ENCODE peak calls at places on chromosomes 6 and 20, in seven cellular contexts. D is gastrocnemius medialis, L is fibroblast of lung, O is heart left ventricle, I is left lung, Q is BE2C, S is neural progenitor cell. N is an unnamed sample.

GRCh38 chr6:154039231-154039842 is at the start of gene OPRM1:
- DNase-seq in D (no peak), L (peak; percentile 11), O (no peak), I (no peak), Q (peak; percentile 63), S (peak; percentile 94), N (peak; percentile 44)

GRCh38 chr6:144675231-144675861 is 390.2 kb downstream of the UTRN start:
- DNase-seq in D (peak; percentile 47), L (peak; percentile 82), O (no peak), I (peak; percentile 52), Q (peak; percentile 28), S (no peak), N (peak; percentile 72)

GRCh38 chr6:22904413-22904812 is 335.0 kb downstream of the HDGFL1 start:
- DNase-seq in D (no peak), L (no peak), O (no peak), I (no peak), Q (no peak), S (no peak), N (no peak)

GRCh38 chr6:64683682-64684081 is 1023.3 kb downstream of the EYS start:
- DNase-seq in D (no peak), L (peak; percentile 51), O (no peak), I (no peak), Q (no peak), S (peak; percentile 43), N (peak; percentile 97)

GRCh38 chr20:58048096-58048702 is 180.3 kb downstream of the ANKRD60 start:
- DNase-seq in D (no peak), L (peak; percentile 11), O (no peak), I (no peak), Q (peak; percentile 68), S (peak; percentile 79), N (peak; percentile 80)

GRCh38 chr6:77633993-77634392 is 18.8 kb upstream of the MEI4 start:
- DNase-seq in D (no peak), L (no peak), O (no peak), I (no peak), Q (no peak), S (no peak), N (no peak)

GRCh38 chr20:58577139-58577806 is 62.1 kb upstream of the APCDD1L start:
- DNase-seq in D (no peak), L (no peak), O (no peak), I (peak; percentile 20), Q (no peak), S (no peak), N (no peak)

GRCh38 chr6:160048471-160048870 is 73.1 kb upstream of the SLC22A1 start:
- DNase-seq in D (no peak), L (no peak), O (no peak), I (no peak), Q (no peak), S (no peak), N (no peak)

GRCh38 chr6:26156105-26156849 is 69.0 kb downstream of the HFE start:
- DNase-seq in D (peak; percentile 81), L (peak; percentile 90), O (peak; percentile 93), I (peak; percentile 91), Q (peak; percentile 88), S (peak; percentile 93), N (peak; percentile 90)

GRCh38 chr6:137389150-137389664 is 105.0 kb downstream of the OLIG3 start:
- DNase-seq in D (no peak), L (no peak), O (no peak), I (peak; percentile 43), Q (no peak), S (no peak), N (peak; percentile 50)

GRCh38 chr6:109477725-109478124 is 5.3 kb downstream of the ZBTB24 start:
- DNase-seq in D (no peak), L (no peak), O (no peak), I (no peak), Q (no peak), S (peak; percentile 61), N (no peak)

GRCh38 chr6:109477184-109477583 is 5.8 kb downstream of the ZBTB24 start:
- DNase-seq in D (no peak), L (no peak), O (no peak), I (no peak), Q (no peak), S (no peak), N (no peak)

GRCh38 chr6:109475625-109476024 is 7.4 kb downstream of the ZBTB24 start:
- DNase-seq in D (no peak), L (no peak), O (no peak), I (no peak), Q (no peak), S (no peak), N (no peak)

GRCh38 chr6:109478848-109479624 is 4.0 kb downstream of the ZBTB24 start:
- DNase-seq in D (no peak), L (no peak), O (no peak), I (no peak), Q (no peak), S (no peak), N (no peak)

DNA sequence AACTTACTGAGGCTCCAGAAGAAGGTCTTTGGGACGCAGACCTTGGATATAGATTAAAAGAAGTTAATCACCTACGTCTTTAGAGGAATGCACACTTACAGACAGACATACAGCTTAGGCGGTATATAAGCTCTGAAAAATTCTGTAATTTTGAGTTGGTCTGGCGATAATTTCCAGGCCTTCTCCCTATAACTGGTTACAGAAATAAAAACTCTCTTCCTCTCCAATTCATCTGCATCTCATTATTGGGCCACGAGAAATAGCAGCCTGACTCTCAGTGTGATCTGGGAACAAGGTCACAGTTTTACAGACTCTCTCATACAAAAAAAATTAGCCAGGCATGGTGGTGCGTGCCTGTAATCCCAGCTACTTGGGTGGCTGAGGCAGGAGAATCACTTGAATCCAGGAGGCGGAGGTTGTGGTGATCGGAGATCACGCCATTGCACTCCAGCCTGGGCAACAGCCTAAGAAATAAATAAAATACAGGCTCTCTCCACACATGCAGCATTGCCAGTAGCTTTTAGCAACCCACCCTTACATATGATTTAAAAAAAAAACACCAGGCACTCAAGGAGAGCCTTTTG is 4.7 kb downstream of the ZBTB24 start:
- DNase-seq in D (no peak), L (no peak), O (no peak), I (no peak), Q (no peak), S (no peak), N (no peak)
- H3K4me3 ChIP-seq in D (no peak overlapping the region), L (peak overlapping the region; percentile 9), O (no peak overlapping the region), I (peak overlapping the region; percentile 14), Q (no peak overlapping the region), S (peak overlapping the region; percentile 35), N (no peak overlapping the region)

GRCh38 chr6:52553158-52553557 is 23.7 kb downstream of the TRAM2 start:
- DNase-seq in D (no peak), L (no peak), O (no peak), I (no peak), Q (no peak), S (no peak), N (no peak)

GRCh38 chr6:52550014-52550575 is 26.8 kb downstream of the TRAM2 start:
- DNase-seq in D (no peak), L (no peak), O (no peak), I (no peak), Q (no peak), S (no peak), N (peak; percentile 40)

GRCh38 chr6:52552278-52552643 is 24.6 kb downstream of the TRAM2 start:
- DNase-seq in D (no peak), L (no peak), O (no peak), I (no peak), Q (no peak), S (no peak), N (no peak)

GRCh38 chr6:52553719-52554118 is 23.1 kb downstream of the TRAM2 start:
- DNase-seq in D (no peak), L (no peak), O (no peak), I (no peak), Q (no peak), S (no peak), N (no peak)

DNA sequence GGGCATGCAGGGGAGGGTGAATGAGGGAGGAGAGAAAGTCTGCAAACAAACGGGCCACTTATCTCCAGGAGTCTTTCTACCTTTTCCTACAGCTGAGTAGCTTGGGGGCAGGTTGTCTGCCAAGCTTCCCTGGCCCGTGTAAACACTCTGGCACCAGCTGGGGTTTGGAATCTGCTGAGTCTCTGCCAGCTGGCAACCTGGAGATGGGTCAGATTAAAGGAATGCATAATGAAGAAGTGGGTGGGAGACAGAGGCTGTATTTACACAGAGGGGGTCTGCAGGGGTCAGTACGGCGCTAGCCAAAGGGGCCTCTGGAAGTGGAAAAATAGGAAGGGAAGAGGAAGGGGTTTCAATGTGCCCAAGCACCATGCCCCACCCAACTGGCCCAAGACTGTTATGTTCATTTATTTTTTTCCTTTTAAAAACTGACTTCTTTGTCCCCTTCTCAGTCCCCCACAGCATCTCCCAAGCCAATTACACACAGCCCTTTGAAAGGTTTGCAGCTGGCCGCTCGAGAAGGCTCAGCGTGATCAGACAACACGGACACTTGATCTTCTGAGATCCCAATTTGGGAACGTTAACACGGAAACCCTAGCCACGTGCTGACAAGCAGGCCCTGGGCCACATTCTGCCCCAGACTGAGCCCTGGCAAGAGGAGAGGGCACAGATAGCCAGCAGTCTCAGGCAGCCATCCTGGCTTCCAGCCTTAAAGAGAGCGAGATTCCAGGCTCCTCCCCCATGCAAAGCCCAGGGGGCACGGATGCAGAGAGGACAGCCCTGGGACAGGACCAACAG is 25.2 kb downstream of the TRAM2 start:
- DNase-seq in D (peak; percentile 79), L (peak; percentile 80), O (peak; percentile 67), I (peak; percentile 74), Q (peak; percentile 68), S (peak; percentile 71), N (peak; percentile 28)
- TF ChIP-seq CTCF in D (no peak), L (no peak), O (no peak), I (no peak), Q (peak; percentile 15), S (peak; percentile 44), N (peak; percentile 15)

DNA sequence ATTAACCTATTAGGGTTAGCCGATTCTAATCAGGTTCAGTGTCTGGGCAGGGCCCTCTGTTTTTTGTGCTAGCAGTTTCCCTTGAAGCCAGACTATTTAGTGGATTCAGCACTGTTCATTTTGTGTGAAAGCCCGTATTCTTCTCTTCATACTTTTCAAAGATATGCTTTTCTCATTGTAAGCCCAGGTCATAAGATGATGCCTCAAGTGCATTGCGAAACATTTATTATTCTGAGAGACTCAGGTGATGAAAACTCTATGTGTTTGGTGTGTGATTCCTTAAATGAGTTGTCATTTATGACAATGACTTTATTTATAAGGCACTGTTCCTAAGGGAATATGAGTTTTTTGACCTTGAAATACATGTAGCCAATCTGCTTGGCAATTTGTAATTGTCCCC is 851.0 kb upstream of the FLRT3 start:
- DNase-seq in D (no peak), L (no peak), O (no peak), I (no peak), Q (no peak), S (no peak), N (no peak)
- H3K4me1 ChIP-seq in D (no peaks in the 10 kb centered on the region), L (no peaks in the 10 kb centered on the region), O (no peaks in the 10 kb centered on the region), I (no peaks in the 10 kb centered on the region), Q (peaks cover 6% of the 10 kb centered on the region), S (no peaks in the 10 kb centered on the region), N (no peaks in the 10 kb centered on the region)

GRCh38 chr6:111754423-111754822 is 118.8 kb downstream of the FYN start:
- DNase-seq in D (no peak), L (no peak), O (no peak), I (no peak), Q (no peak), S (no peak), N (no peak)

GRCh38 chr6:111758608-111759293 is 114.5 kb downstream of the FYN start:
- DNase-seq in D (no peak), L (no peak), O (no peak), I (no peak), Q (no peak), S (no peak), N (no peak)

GRCh38 chr6:111759836-111760785 is 113.1 kb downstream of the FYN start:
- DNase-seq in D (no peak), L (peak; percentile 98), O (no peak), I (no peak), Q (peak; percentile 28), S (peak; percentile 45), N (peak; percentile 94)

GRCh38 chr6:111759413-111759835 is 113.8 kb downstream of the FYN start:
- DNase-seq in D (no peak), L (no peak), O (no peak), I (no peak), Q (no peak), S (no peak), N (no peak)

GRCh38 chr6:111757342-111757741 is 115.9 kb downstream of the FYN start:
- DNase-seq in D (no peak), L (peak; percentile 53), O (no peak), I (no peak), Q (no peak), S (no peak), N (no peak)
- H3K4me3 ChIP-seq in D (no peak overlapping the region), L (no peak overlapping the region), O (no peak overlapping the region), I (peak overlapping the region; percentile 2), Q (no peak overlapping the region), S (no peak overlapping the region), N (no peak overlapping the region)